ENCODE peak calls at places on chromosome 19, in five cellular contexts. X is A549; D is CD4-positive, alpha-beta T cell; U is left ventricle myocardium superior; F is CD4-positive, CD25-positive, alpha-beta regulatory T cell. P is an unnamed sample.

GRCh38 chr19:8518536-8518935 is 4.6 kb upstream of the ZNF414 start:
- ATAC-seq in X (no peak), D (no peak), U (no peak), F (no peak), P (no peak)

GRCh38 chr19:55460670-55461258 is 678 bp downstream of the ISOC2 start:
- ATAC-seq in X (no peak), D (no peak), U (peak), F (no peak), P (peak)

GRCh38 chr19:38004100-38004504 is 97.1 kb downstream of the SIPA1L3 start:
- ATAC-seq in X (peak), D (no peak), U (no peak), F (no peak), P (peak)

GRCh38 chr19:46006411-46006810 is 11.1 kb downstream of the CCDC61 start:
- ATAC-seq in X (no peak), D (no peak), U (no peak), F (no peak), P (no peak)

GRCh38 chr19:23772668-23773063 is 14.0 kb upstream of the ZNF681 start:
- ATAC-seq in X (no peak), D (no peak), U (no peak), F (no peak), P (no peak)

GRCh38 chr19:15456871-15457700 is 7.3 kb downstream of the RASAL3 start:
- ATAC-seq in X (peak), D (no peak), U (no peak), F (no peak), P (peak)

GRCh38 chr19:19615086-19615485 is 3.4 kb downstream of the PBX4 start:
- ATAC-seq in X (no peak), D (no peak), U (no peak), F (no peak), P (peak)

GRCh38 chr19:8206147-8207087 is 2.8 kb upstream of the CERS4 start:
- ATAC-seq in X (no peak), D (no peak), U (no peak), F (no peak), P (no peak)

GRCh38 chr19:18496167-18496979 is 25.5 kb downstream of the ELL start:
- ATAC-seq in X (peak), D (peak), U (no peak), F (peak), P (peak)

GRCh38 chr19:32917612-32917996 is 48.0 kb upstream of the SLC7A9 start:
- ATAC-seq in X (no peak), D (no peak), U (no peak), F (no peak), P (no peak)

GRCh38 chr19:4049432-4049831 is 17.3 kb downstream of the ZBTB7A start:
- ATAC-seq in X (no peak), D (no peak), U (peak), F (no peak), P (no peak)

GRCh38 chr19:52735734-52736133 is 890 bp upstream of the ZNF611 start:
- ATAC-seq in X (no peak), D (no peak), U (peak), F (no peak), P (peak)

GRCh38 chr19:5128251-5128931 is 159.5 kb downstream of the KDM4B start:
- ATAC-seq in X (no peak), D (no peak), U (peak), F (no peak), P (no peak)

GRCh38 chr19:12481781-12482504 is 2.7 kb downstream of the ZNF709 start:
- ATAC-seq in X (no peak), D (no peak), U (no peak), F (no peak), P (no peak)

GRCh38 chr19:7894612-7895309 is 6.5 kb downstream of the LRRC8E start:
- ATAC-seq in X (peak), D (no peak), U (no peak), F (no peak), P (peak)

GRCh38 chr19:13155472-13156284 is 5.5 kb downstream of the IER2 start:
- ATAC-seq in X (peak), D (peak), U (peak), F (no peak), P (peak)

GRCh38 chr19:11539495-11540365 is 1.1 kb downstream of the CNN1 start:
- ATAC-seq in X (peak), D (no peak), U (peak), F (no peak), P (no peak)

GRCh38 chr19:57903298-57904174 is 12.9 kb downstream of the ZNF417 start:
- ATAC-seq in X (no peak), D (no peak), U (peak), F (no peak), P (no peak)

GRCh38 chr19:51735759-51736449 is 12.1 kb upstream of the HAS1 start:
- ATAC-seq in X (peak), D (no peak), U (peak), F (peak), P (no peak)

GRCh38 chr19:49157445-49158224 is at the start of gene TRPM4:
- ATAC-seq in X (peak), D (peak), U (peak), F (peak), P (peak)

GRCh38 chr19:18593367-18594095 is 4.9 kb downstream of the REX1BD start:
- ATAC-seq in X (no peak), D (no peak), U (no peak), F (no peak), P (no peak)

GRCh38 chr19:50465986-50466771 is 10.1 kb upstream of the EMC10 start:
- ATAC-seq in X (peak), D (no peak), U (no peak), F (no peak), P (no peak)

GRCh38 chr19:46979770-46980105 is 39.9 kb upstream of the NPAS1 start:
- ATAC-seq in X (no peak), D (no peak), U (no peak), F (no peak), P (no peak)

GRCh38 chr19:1846517-1847205 is 1.6 kb downstream of the REXO1 start:
- ATAC-seq in X (no peak), D (no peak), U (no peak), F (no peak), P (no peak)

GRCh38 chr19:40231544-40232424 is 5.3 kb upstream of the CCNP start:
- ATAC-seq in X (peak), D (no peak), U (peak), F (no peak), P (peak)

GRCh38 chr19:35347171-35347929 is at the start of gene FFAR1:
- ATAC-seq in X (no peak), D (peak), U (no peak), F (no peak), P (no peak)

GRCh38 chr19:45676851-45677263 is 8.8 kb downstream of the GIPR start:
- ATAC-seq in X (peak), D (peak), U (no peak), F (peak), P (peak)

GRCh38 chr19:47155141-47155540 is 24.5 kb downstream of the SAE1 start:
- ATAC-seq in X (no peak), D (no peak), U (peak), F (no peak), P (no peak)

GRCh38 chr19:34274827-34275625 is 20.7 kb downstream of the GARRE1 start:
- ATAC-seq in X (no peak), D (no peak), U (no peak), F (no peak), P (no peak)

GRCh38 chr19:37987356-37988332 is 80.6 kb downstream of the SIPA1L3 start:
- ATAC-seq in X (no peak), D (no peak), U (no peak), F (no peak), P (no peak)

GRCh38 chr19:8552810-8553209 is 24.4 kb downstream of the MYO1F start:
- ATAC-seq in X (peak), D (no peak), U (no peak), F (no peak), P (no peak)

GRCh38 chr19:57829316-57829715 is 783 bp upstream of the ZNF587B start:
- ATAC-seq in X (no peak), D (no peak), U (peak), F (no peak), P (no peak)

GRCh38 chr19:2053601-2054389 is 2.8 kb upstream of the MKNK2 start:
- ATAC-seq in X (no peak), D (no peak), U (peak), F (no peak), P (no peak)